ENCODE peak calls at places on chromosomes 13 and 19, in six cellular contexts. B, S, Y, K, A and L are unnamed samples.

GRCh38 chr13:38582133-38582532 is 104.7 kb upstream of the FREM2 start:
- DNase-seq in A (no peak), B (peak; percentile 47), S (peak; percentile 6), Y (no peak), K (peak; percentile 20), L (peak; percentile 13)

GRCh38 chr19:46100344-46100743 is 24.1 kb downstream of the IGFL3 start:
- DNase-seq in Y (no peak), B (no peak), K (no peak), A (no peak), S (no peak), L (no peak)

GRCh38 chr19:19006213-19006612 is 27.1 kb downstream of the SUGP2 start:
- DNase-seq in K (no peak), Y (no peak), S (no peak), A (no peak), B (no peak), L (no peak)

GRCh38 chr13:31073859-31074718 is 87.6 kb downstream of the HSPH1 start:
- DNase-seq in B (no peak), Y (no peak), A (peak; percentile 89), S (no peak), K (no peak), L (peak; percentile 80)

GRCh38 chr13:77330009-77330471 is 3.1 kb upstream of the MYCBP2 start:
- DNase-seq in A (no peak), S (no peak), K (no peak), B (no peak), Y (no peak), L (no peak)

GRCh38 chr13:26482451-26483197 is 74.9 kb upstream of the WASF3 start:
- DNase-seq in A (peak; percentile 23), Y (peak; percentile 76), K (peak; percentile 81), S (peak; percentile 68), B (peak; percentile 61), L (peak; percentile 33)

GRCh38 chr13:103386341-103386740 is 320.1 kb upstream of the SLC10A2 start:
- DNase-seq in A (no peak), Y (no peak), S (no peak), B (no peak), K (no peak), L (peak; percentile 54)

GRCh38 chr19:49874503-49875157 is 2.5 kb downstream of the AKT1S1 start:
- DNase-seq in Y (no peak), B (no peak), S (no peak), A (no peak), K (no peak), L (no peak)

GRCh38 chr19:5621945-5622464 is 571 bp downstream of the SAFB2 start:
- DNase-seq in K (peak; percentile 29), A (no peak), Y (no peak), S (no peak), B (no peak), L (peak; percentile 11)

GRCh38 chr19:48798937-48799336 is 11.9 kb downstream of the BCAT2 start:
- DNase-seq in B (no peak), Y (no peak), S (no peak), K (peak; percentile 19), A (peak; percentile 25), L (no peak)

DNA sequence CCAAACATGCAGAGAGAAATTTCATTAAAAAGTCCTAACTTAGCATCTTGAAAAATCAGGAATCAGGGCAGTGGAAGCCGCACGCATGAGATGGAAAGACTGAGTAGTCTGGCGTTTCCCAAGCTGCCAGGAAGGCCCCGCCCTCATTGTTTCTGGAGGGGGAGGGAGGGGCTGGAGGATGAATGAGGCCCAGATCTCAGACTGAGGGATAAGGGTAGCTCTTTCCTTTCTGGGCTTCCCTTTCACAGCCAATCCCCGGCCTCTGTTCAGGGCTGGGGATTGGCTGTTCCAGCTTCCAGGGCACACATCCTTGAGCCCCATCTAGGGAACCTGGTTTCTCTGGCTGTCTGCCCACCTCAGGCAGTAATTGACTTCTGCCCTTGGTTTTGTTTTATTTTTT is 7.3 kb downstream of the C19orf53 start:
- DNase-seq in Y (peak; percentile 54), S (peak; percentile 76), K (peak; percentile 86), B (no peak), A (no peak), L (no peak)
- TF ChIP-seq JUND in Y (no peak), S (peak; percentile 64), K (peak; percentile 27), B (no peak), A (no peak), L (no peak)

GRCh38 chr13:75299913-75300862 is 181.8 kb downstream of the TBC1D4 start:
- DNase-seq in K (peak; percentile 3), S (no peak), Y (no peak), A (peak; percentile 67), B (no peak), L (no peak)
- TF ChIP-seq JUND in K (no peak), S (no peak), Y (no peak), A (no peak), B (no peak), L (no peak)

DNA sequence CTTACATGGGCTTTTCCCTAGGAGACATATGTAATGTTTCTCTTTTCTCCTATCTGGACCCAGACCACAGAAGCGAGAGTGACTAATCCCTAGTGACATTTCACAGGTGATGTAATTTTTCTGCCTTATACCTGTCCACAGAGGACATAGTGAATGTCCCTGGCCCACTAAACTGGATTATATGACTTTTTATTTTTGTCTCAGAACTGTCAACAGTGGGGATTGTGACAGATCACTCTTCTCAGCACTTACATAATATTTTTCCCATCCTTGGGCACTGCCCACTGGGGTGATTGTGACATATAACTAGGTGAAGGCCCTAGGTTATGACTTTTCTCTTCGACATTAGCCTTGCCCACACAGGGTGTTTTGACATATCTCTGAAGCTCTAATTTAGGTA is 7.9 kb upstream of the ZNF726 start:
- DNase-seq in B (no peak), A (no peak), S (no peak), Y (no peak), K (no peak), L (no peak)
- TF ChIP-seq JUND in B (no peak), A (no peak), S (no peak), Y (no peak), K (no peak), L (no peak)

GRCh38 chr13:99467764-99468163 is 33.5 kb upstream of the TM9SF2 start:
- DNase-seq in Y (no peak), A (no peak), S (no peak), B (no peak), K (no peak), L (no peak)
- TF ChIP-seq JUND in Y (no peak), A (no peak), S (no peak), B (no peak), K (no peak), L (no peak)

DNA sequence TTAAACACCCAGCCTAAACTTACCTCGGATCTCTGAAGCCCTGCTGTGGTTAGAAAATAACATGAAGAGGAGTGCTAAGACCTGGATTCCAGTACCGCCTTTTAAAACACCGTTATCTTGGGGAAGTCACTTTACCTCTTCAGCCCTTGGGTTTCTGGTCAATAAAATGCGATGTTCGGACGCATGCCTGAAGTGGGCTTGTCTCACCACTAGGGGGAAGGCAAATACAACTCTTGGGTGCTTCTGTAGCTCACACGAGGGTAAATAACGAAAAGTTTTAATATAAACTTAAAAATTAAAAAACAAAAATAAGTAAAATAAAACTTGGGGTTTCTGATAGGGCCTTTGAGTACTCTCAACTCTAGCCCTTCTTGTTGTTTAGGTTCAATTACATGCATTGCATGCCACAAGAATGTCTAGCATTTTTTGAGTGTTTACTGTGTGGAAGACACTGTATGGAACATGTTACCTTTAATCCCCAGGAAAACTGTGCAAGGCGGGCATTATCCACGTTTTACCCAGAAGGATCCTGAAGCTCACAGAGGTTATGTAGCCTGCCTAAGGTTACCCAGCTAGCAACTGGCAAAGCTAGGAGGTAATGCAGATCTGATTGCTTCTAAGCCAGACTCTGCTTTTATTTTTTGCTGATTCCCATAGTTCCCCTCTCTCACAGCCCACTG is 240.4 kb downstream of the LMO7 start:
- DNase-seq in B (peak; percentile 46), K (peak; percentile 55), A (peak; percentile 23), S (peak; percentile 54), Y (peak; percentile 60), L (peak; percentile 65)
- TF ChIP-seq JUND in B (no peak), K (no peak), A (no peak), S (no peak), Y (no peak), L (no peak)

DNA sequence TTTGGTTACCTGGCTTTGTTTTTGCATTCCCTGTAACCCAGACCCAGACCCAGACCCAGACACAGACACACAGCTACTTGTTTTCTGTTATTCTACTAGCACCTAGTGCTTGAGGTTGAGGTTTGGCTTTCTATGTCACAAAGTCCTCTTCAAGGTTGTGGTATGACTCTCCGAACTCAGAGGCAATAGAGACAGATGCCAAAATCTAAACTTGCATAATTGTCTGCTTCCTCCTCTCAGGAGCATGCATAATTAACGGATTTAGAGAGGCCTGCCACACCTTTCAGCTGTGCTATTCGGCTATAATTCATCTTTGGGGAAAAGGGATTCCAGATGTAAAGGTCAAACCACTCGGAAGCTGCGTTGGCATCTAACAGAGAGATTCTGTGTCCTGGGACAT is 193.8 kb downstream of the TDRD3 start:
- DNase-seq in K (no peak), Y (no peak), S (no peak), A (no peak), B (no peak), L (no peak)
- TF ChIP-seq JUND in K (no peak), Y (no peak), S (no peak), A (no peak), B (no peak), L (no peak)

DNA sequence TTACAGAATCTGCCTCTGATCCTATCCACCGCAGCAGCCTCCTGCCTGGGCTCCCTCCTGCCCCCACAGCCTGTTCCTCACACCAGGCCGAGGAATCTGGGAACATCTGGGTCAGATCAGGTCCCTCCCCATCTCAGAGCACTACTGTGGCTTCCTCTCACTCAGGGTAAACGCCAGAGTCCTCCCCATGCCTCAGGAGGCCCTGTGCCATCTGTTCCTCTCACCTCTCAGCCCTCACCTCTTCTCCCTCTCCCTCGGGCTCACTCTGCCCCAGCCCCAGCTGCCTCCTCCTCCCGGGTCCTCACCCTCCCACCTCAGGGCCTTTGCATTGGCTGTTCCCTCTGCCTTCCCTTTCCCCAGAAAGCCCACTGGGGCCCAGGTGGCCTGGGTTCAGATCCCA is 18.2 kb downstream of the FCGBP start:
- DNase-seq in Y (no peak), S (no peak), K (no peak), A (no peak), B (no peak), L (no peak)
- TF ChIP-seq JUND in Y (no peak), S (no peak), K (no peak), A (no peak), B (no peak), L (no peak)